ENCODE peak calls at places on chromosomes 11 and 22, in six cellular contexts. B is aorta, J is dorsolateral prefrontal cortex, K is NCI-H774, L is RWPE1, S is cardiac fibroblast. U is an unnamed sample.

GRCh38 chr22:27994481-27995331 is 75.7 kb upstream of the PITPNB start:
- DNase-seq in L (no peak), J (peak), S (no peak), B (peak), K (no peak), U (no peak)

GRCh38 chr11:76669901-76670474 is 559 bp downstream of the LRRC32 start:
- DNase-seq in J (no peak), K (no peak), L (no peak), S (peak), B (peak), U (no peak)

GRCh38 chr11:108431370-108431769 is 36.0 kb downstream of the C11orf65 start:
- DNase-seq in B (no peak), S (no peak), K (no peak), J (no peak), L (no peak), U (no peak)

GRCh38 chr11:96447711-96448110 is 57.9 kb downstream of the JRKL start:
- DNase-seq in K (no peak), B (no peak), S (no peak), L (no peak), J (no peak), U (no peak)

GRCh38 chr11:2717561-2717960 is 17.8 kb upstream of the KCNQ1OT1 start:
- DNase-seq in B (no peak), L (no peak), J (no peak), K (no peak), S (no peak), U (no peak)

GRCh38 chr11:71437879-71438278 is 10.3 kb downstream of the DHCR7 start:
- DNase-seq in K (no peak), J (no peak), B (peak), L (no peak), S (no peak), U (no peak)

GRCh38 chr11:19724765-19725164 is 12.1 kb downstream of the NAV2 start:
- DNase-seq in B (no peak), K (no peak), S (no peak), L (no peak), J (no peak), U (no peak)

GRCh38 chr22:29204617-29205183 is 996 bp upstream of the EMID1 start:
- DNase-seq in L (no peak), K (no peak), S (no peak), J (no peak), B (no peak), U (no peak)

GRCh38 chr11:45400594-45400993 is 114.5 kb upstream of the SYT13 start:
- DNase-seq in K (no peak), B (no peak), L (no peak), S (peak), J (no peak), U (no peak)

GRCh38 chr11:132248585-132248984 is 878.2 kb downstream of the NTM start:
- DNase-seq in S (no peak), K (no peak), B (no peak), L (no peak), J (peak), U (no peak)

GRCh38 chr11:71129624-71130023 is 122.8 kb downstream of the SHANK2 start:
- DNase-seq in B (no peak), K (no peak), S (no peak), J (no peak), L (peak), U (no peak)

GRCh38 chr11:118046051-118046963 is 30.6 kb upstream of the TMPRSS4 start:
- DNase-seq in L (no peak), J (no peak), K (no peak), B (no peak), S (no peak), U (peak)

U was measured in T-helper 2 cell.